ENCODE peak calls at places on chromosomes 12 and 14, in seven cellular contexts. O is lower lobe of right lung, K is AG10803, C is fibroblast of the aortic adventitia, M is fibroblast of pulmonary artery, P is fibroblast of mammary gland, B is lung. R is an unnamed sample.

GRCh38 chr12:80400591-80400991 is 43.4 kb upstream of the PTPRQ start:
- DNase-seq in O (no peak), K (peak; percentile 12), C (no peak), M (peak; percentile 11), P (no peak), B (no peak), R (peak; percentile 15)

GRCh38 chr12:99253068-99253467 is 394.5 kb upstream of the GARIN6 start:
- DNase-seq in O (no peak), K (no peak), C (no peak), M (no peak), P (no peak), B (no peak), R (no peak)

GRCh38 chr14:51335521-51335920 is 95.5 kb downstream of the TMX1 start:
- DNase-seq in O (no peak), K (peak; percentile 89), C (peak; percentile 87), M (peak; percentile 34), P (peak; percentile 46), B (no peak), R (no peak)

GRCh38 chr12:130656411-130656810 is 59.7 kb downstream of the RIMBP2 start:
- DNase-seq in O (no peak), K (no peak), C (no peak), M (no peak), P (no peak), B (no peak), R (no peak)

GRCh38 chr12:124636138-124636968 is 68.9 kb upstream of the NCOR2 start:
- DNase-seq in O (no peak), K (peak; percentile 40), C (peak; percentile 87), M (peak; percentile 84), P (peak; percentile 88), B (no peak), R (peak; percentile 57)

GRCh38 chr12:105740970-105741725 is 397.6 kb downstream of the NUAK1 start:
- DNase-seq in O (no peak), K (peak; percentile 84), C (peak; percentile 6), M (peak; percentile 36), P (peak; percentile 13), B (no peak), R (peak; percentile 24)

GRCh38 chr14:22386924-22387775 is 201.9 kb downstream of the DAD1 start:
- DNase-seq in O (peak; percentile 50), K (peak; percentile 69), C (peak; percentile 84), M (peak; percentile 87), P (peak; percentile 72), B (peak; percentile 76), R (peak; percentile 87)

GRCh38 chr12:28172434-28173030 is 17.7 kb upstream of the CCDC91 start:
- DNase-seq in O (no peak), K (peak; percentile 71), C (peak; percentile 81), M (peak; percentile 80), P (peak; percentile 77), B (no peak), R (peak; percentile 81)

GRCh38 chr14:92960706-92961566 is 38.0 kb downstream of the CHGA start:
- DNase-seq in O (no peak), K (peak; percentile 25), C (peak; percentile 39), M (peak; percentile 40), P (peak; percentile 48), B (no peak), R (peak; percentile 30)

GRCh38 chr14:52268191-52269061 is 928 bp downstream of the PTGDR start:
- DNase-seq in O (no peak), K (peak; percentile 5), C (peak; percentile 54), M (peak; percentile 17), P (peak; percentile 41), B (no peak), R (peak; percentile 27)

GRCh38 chr12:52197371-52198231 is 5.8 kb upstream of the KRT80 start:
- DNase-seq in O (peak; percentile 75), K (peak; percentile 46), C (no peak), M (no peak), P (no peak), B (peak; percentile 63), R (no peak)

DNA sequence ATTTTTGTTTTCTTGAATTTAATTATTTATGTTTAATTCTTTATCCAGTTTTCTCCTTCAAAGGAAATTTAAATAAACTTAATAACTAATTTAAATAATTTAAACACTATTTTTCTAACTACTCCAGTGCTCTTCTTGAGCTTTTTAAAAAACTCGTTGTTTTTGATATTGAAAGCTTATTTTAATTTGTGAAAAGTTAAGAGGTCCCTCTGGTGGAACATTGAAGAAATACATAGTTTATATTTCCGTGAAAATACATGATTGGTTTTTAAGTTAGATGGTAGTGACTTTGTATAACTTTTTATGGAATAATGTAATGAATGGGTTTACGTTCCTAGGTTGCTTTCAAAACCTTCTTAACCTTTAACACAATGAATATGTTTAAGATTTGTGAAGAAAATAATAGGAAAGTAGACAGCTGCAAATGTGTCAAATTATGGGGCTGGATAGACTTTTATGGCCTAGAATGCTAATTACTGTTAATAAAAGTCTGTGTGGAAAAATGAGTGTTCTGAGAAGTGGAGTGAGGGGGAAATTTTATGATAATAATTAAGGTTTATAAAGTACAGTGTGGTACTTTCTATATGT is 45.9 kb upstream of the MSRB3 start:
- DNase-seq in O (no peak), K (peak; percentile 23), C (peak; percentile 53), M (peak; percentile 56), P (peak; percentile 48), B (no peak), R (peak; percentile 55)
- TF ChIP-seq CTCF in O (peak; percentile 48), K (peak; percentile 57), C (peak; percentile 38), M (peak; percentile 37), P (peak; percentile 42), B (no peak), R (no peak)

GRCh38 chr12:109948382-109948781 is 47.8 kb downstream of the GIT2 start:
- DNase-seq in O (no peak), K (no peak), C (peak; percentile 37), M (no peak), P (no peak), B (no peak), R (no peak)
- H3K4me3 ChIP-seq in O (no peak overlapping the region), K (no peak overlapping the region), C (no peak overlapping the region), M (no peak overlapping the region), P (no peak overlapping the region), B (no peak overlapping the region), R (no peak overlapping the region)

DNA sequence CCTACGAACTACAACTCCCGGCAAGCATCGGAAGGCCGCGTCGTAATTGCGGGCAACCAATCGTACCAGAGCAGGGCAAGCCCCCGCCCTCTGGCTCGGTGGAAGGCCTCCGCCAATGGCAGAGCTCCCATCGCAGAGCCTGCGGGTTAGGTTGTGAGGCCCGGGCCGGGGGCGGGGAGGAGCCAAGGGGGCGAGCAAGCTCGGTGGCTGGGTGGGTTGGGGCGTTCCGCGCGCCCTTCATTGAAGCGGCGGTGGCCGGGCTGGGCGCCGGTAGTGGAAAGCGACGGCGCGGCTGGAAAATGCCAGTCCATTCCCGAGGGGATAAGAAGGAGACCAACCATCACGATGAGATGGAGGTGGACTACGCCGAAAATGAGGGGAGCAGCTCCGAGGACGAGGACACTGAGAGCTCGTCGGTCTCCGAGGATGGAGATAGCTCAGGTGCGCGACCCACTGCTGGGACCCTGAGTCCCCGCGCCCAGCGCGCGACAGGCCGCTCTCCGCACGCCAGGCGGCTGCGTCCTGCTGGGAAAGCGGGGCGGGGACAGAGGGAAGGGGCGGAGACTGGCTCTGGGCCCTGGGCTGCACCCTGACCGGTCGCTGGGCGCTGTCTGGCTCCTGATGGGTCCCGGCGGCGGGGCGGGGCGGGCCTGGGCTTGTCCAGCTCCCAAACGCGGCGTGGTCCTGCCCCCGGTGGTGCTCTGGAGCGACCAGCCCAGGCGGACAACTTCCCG is at the start of gene BRMS1L:
- DNase-seq in O (peak; percentile 99), K (peak; percentile 99), C (peak; percentile 99), M (peak; percentile 99), P (peak; percentile 99), B (peak; percentile 98), R (peak; percentile 100)
- TF ChIP-seq CTCF in O (peak; percentile 14), K (no peak), C (peak; percentile 13), M (no peak), P (no peak), B (no peak), R (no peak)

GRCh38 chr14:77372304-77372841 is 4.5 kb downstream of the TMED8 start:
- DNase-seq in O (no peak), K (no peak), C (peak; percentile 3), M (peak; percentile 3), P (peak; percentile 64), B (no peak), R (peak; percentile 47)
- H3K4me3 ChIP-seq in O (no peak overlapping the region), K (no peak overlapping the region), C (no peak overlapping the region), M (no peak overlapping the region), P (no peak overlapping the region), B (no peak overlapping the region), R (no peak overlapping the region)

GRCh38 chr14:100441271-100441947 is 118.3 kb downstream of the SLC25A47 start:
- DNase-seq in O (no peak), K (no peak), C (no peak), M (no peak), P (no peak), B (no peak), R (no peak)

GRCh38 chr14:100438678-100439592 is 115.8 kb downstream of the SLC25A47 start:
- DNase-seq in O (peak; percentile 64), K (peak; percentile 64), C (peak; percentile 63), M (peak; percentile 68), P (peak; percentile 88), B (peak; percentile 54), R (peak; percentile 68)

GRCh38 chr14:100439781-100440180 is 116.6 kb downstream of the SLC25A47 start:
- DNase-seq in O (no peak), K (peak; percentile 31), C (peak; percentile 81), M (peak; percentile 62), P (peak; percentile 36), B (no peak), R (no peak)

GRCh38 chr14:100440758-100441203 is 117.6 kb downstream of the SLC25A47 start:
- DNase-seq in O (no peak), K (no peak), C (peak; percentile 41), M (peak; percentile 20), P (no peak), B (no peak), R (peak; percentile 33)

DNA sequence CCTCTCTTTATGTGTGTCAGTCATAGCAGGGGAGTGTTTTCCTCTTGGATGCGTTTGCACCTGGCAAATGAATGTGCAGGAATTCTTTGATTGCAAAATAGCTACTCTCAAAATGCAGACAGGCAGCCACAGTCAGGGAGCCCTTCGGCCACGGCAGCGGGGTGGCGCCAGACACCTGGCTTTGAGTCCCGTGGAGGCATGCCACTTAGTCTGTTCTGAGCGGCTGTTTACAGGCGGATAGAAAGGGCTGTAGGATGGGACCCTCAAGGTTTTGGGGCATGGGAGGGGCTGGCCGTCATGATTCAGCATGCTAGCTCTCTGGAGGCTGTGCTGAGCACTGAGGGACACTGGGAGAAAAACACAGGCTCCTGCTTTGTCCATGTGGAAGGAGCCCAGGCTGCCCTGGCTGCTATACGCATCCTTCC is 117.1 kb downstream of the SLC25A47 start:
- DNase-seq in O (peak; percentile 84), K (peak; percentile 63), C (peak; percentile 68), M (peak; percentile 74), P (peak; percentile 68), B (peak; percentile 73), R (peak; percentile 69)
- TF ChIP-seq CTCF in O (peak; percentile 73), K (peak; percentile 69), C (peak; percentile 77), M (peak; percentile 78), P (peak; percentile 63), B (peak; percentile 60), R (peak; percentile 83)

GRCh38 chr14:88844980-88845491 is 20.6 kb downstream of the TTC8 start:
- DNase-seq in O (no peak), K (no peak), C (no peak), M (no peak), P (no peak), B (no peak), R (no peak)
- H3K4me3 ChIP-seq in O (no peak overlapping the region), K (no peak overlapping the region), C (no peak overlapping the region), M (no peak overlapping the region), P (no peak overlapping the region), B (no peak overlapping the region), R (no peak overlapping the region)

DNA sequence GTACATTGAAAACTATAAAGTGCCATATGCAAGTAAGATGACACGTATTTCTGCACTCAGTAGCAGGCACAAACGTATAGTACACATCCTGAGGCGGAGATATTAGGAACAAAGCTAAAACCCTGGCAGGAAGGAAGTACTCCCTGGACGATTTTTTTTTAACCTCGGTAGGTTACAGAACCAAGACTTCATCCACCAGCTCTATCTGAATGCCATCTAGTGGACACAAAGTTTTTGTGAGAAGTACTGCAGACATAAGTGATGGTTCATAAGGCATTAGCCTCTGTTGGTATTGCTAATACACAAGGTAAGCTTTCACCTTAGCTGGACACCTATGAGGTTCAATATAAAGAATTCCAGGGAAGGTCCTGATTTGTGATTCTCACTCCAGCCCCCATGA is 83.0 kb upstream of the CCDC196 start:
- DNase-seq in O (no peak), K (peak; percentile 43), C (peak; percentile 69), M (peak; percentile 52), P (peak; percentile 55), B (no peak), R (peak; percentile 62)
- TF ChIP-seq CTCF in O (peak; percentile 20), K (peak; percentile 56), C (peak; percentile 59), M (peak; percentile 50), P (peak; percentile 56), B (no peak), R (peak; percentile 56)